ENCODE peak calls at places on chromosome 18, in nine cellular contexts. One of them, this sample, is unnamed.

GRCh38 chr18:58314284-58314683 is 270.3 kb downstream of the NEDD4L start:
- DNase-seq in AG04450: peak
- DNase-seq in right atrium auricular region: peak
- DNase-seq in activated naive CD4-positive, alpha-beta T cell treated with anti-CD3 and anti-CD28 coated beads, Interleukin-2, amount 50 U/mL, for 72 hours: no peak
- DNase-seq in stimulated activated CD4-positive, alpha-beta T cell treated with anti-CD3 and anti-CD28 coated beads, Interleukin-1b, Interleukin-23, amount 100 ng/mL, for 24 hours: no peak
- DNase-seq in fibroblast of mammary gland: peak
- DNase-seq in pancreas: no peak
- DNase-seq in T-helper 1 cell: no peak
- DNase-seq in lower leg skin: no peak
- DNase-seq in this sample: peak

GRCh38 chr18:2889761-2890192 is 43.0 kb downstream of the EMILIN2 start:
- DNase-seq in AG04450: no peak
- DNase-seq in stimulated activated CD4-positive, alpha-beta T cell treated with anti-CD3 and anti-CD28 coated beads, Interleukin-1b, Interleukin-23, amount 100 ng/mL, for 24 hours: no peak
- DNase-seq in pancreas: no peak
- DNase-seq in lower leg skin: peak
- DNase-seq in activated naive CD4-positive, alpha-beta T cell treated with anti-CD3 and anti-CD28 coated beads, Interleukin-2, amount 50 U/mL, for 72 hours: no peak
- DNase-seq in T-helper 1 cell: peak
- DNase-seq in fibroblast of mammary gland: no peak
- DNase-seq in right atrium auricular region: no peak
- DNase-seq in this sample: no peak

GRCh38 chr18:58473071-58473470 is 155.8 kb downstream of the ALPK2 start:
- DNase-seq in right atrium auricular region: no peak
- DNase-seq in AG04450: no peak
- DNase-seq in pancreas: no peak
- DNase-seq in activated naive CD4-positive, alpha-beta T cell treated with anti-CD3 and anti-CD28 coated beads, Interleukin-2, amount 50 U/mL, for 72 hours: no peak
- DNase-seq in lower leg skin: no peak
- DNase-seq in T-helper 1 cell: no peak
- DNase-seq in fibroblast of mammary gland: no peak
- DNase-seq in stimulated activated CD4-positive, alpha-beta T cell treated with anti-CD3 and anti-CD28 coated beads, Interleukin-1b, Interleukin-23, amount 100 ng/mL, for 24 hours: no peak
- DNase-seq in this sample: no peak

GRCh38 chr18:24672165-24672950 is 211.9 kb downstream of the HRH4 start:
- DNase-seq in right atrium auricular region: no peak
- DNase-seq in lower leg skin: no peak
- DNase-seq in T-helper 1 cell: no peak
- DNase-seq in activated naive CD4-positive, alpha-beta T cell treated with anti-CD3 and anti-CD28 coated beads, Interleukin-2, amount 50 U/mL, for 72 hours: no peak
- DNase-seq in AG04450: no peak
- DNase-seq in pancreas: no peak
- DNase-seq in fibroblast of mammary gland: no peak
- DNase-seq in stimulated activated CD4-positive, alpha-beta T cell treated with anti-CD3 and anti-CD28 coated beads, Interleukin-1b, Interleukin-23, amount 100 ng/mL, for 24 hours: no peak
- DNase-seq in this sample: no peak

GRCh38 chr18:32851936-32852335 is 79.1 kb upstream of the KLHL14 start:
- DNase-seq in stimulated activated CD4-positive, alpha-beta T cell treated with anti-CD3 and anti-CD28 coated beads, Interleukin-1b, Interleukin-23, amount 100 ng/mL, for 24 hours: no peak
- DNase-seq in lower leg skin: no peak
- DNase-seq in AG04450: no peak
- DNase-seq in T-helper 1 cell: no peak
- DNase-seq in right atrium auricular region: no peak
- DNase-seq in pancreas: no peak
- DNase-seq in fibroblast of mammary gland: peak
- DNase-seq in activated naive CD4-positive, alpha-beta T cell treated with anti-CD3 and anti-CD28 coated beads, Interleukin-2, amount 50 U/mL, for 72 hours: no peak
- DNase-seq in this sample: no peak

GRCh38 chr18:41624461-41624860 is 330.6 kb upstream of the PIK3C3 start:
- DNase-seq in T-helper 1 cell: no peak
- DNase-seq in fibroblast of mammary gland: no peak
- DNase-seq in right atrium auricular region: no peak
- DNase-seq in stimulated activated CD4-positive, alpha-beta T cell treated with anti-CD3 and anti-CD28 coated beads, Interleukin-1b, Interleukin-23, amount 100 ng/mL, for 24 hours: no peak
- DNase-seq in AG04450: no peak
- DNase-seq in lower leg skin: no peak
- DNase-seq in activated naive CD4-positive, alpha-beta T cell treated with anti-CD3 and anti-CD28 coated beads, Interleukin-2, amount 50 U/mL, for 72 hours: no peak
- DNase-seq in pancreas: no peak
- DNase-seq in this sample: no peak

GRCh38 chr18:28594034-28594433 is 417.1 kb upstream of the CDH2 start:
- DNase-seq in pancreas: no peak
- DNase-seq in lower leg skin: no peak
- DNase-seq in stimulated activated CD4-positive, alpha-beta T cell treated with anti-CD3 and anti-CD28 coated beads, Interleukin-1b, Interleukin-23, amount 100 ng/mL, for 24 hours: no peak
- DNase-seq in activated naive CD4-positive, alpha-beta T cell treated with anti-CD3 and anti-CD28 coated beads, Interleukin-2, amount 50 U/mL, for 72 hours: no peak
- DNase-seq in T-helper 1 cell: no peak
- DNase-seq in AG04450: no peak
- DNase-seq in right atrium auricular region: no peak
- DNase-seq in fibroblast of mammary gland: peak
- DNase-seq in this sample: no peak

GRCh38 chr18:51150430-51150746 is 47.1 kb downstream of the MEX3C start:
- DNase-seq in right atrium auricular region: no peak
- DNase-seq in T-helper 1 cell: no peak
- DNase-seq in pancreas: no peak
- DNase-seq in activated naive CD4-positive, alpha-beta T cell treated with anti-CD3 and anti-CD28 coated beads, Interleukin-2, amount 50 U/mL, for 72 hours: no peak
- DNase-seq in AG04450: no peak
- DNase-seq in fibroblast of mammary gland: no peak
- DNase-seq in stimulated activated CD4-positive, alpha-beta T cell treated with anti-CD3 and anti-CD28 coated beads, Interleukin-1b, Interleukin-23, amount 100 ng/mL, for 24 hours: no peak
- DNase-seq in lower leg skin: peak
- DNase-seq in this sample: no peak

GRCh38 chr18:61651880-61652268 is 240.9 kb downstream of the RNF152 start:
- DNase-seq in pancreas: no peak
- DNase-seq in right atrium auricular region: no peak
- DNase-seq in lower leg skin: no peak
- DNase-seq in AG04450: no peak
- DNase-seq in stimulated activated CD4-positive, alpha-beta T cell treated with anti-CD3 and anti-CD28 coated beads, Interleukin-1b, Interleukin-23, amount 100 ng/mL, for 24 hours: no peak
- DNase-seq in T-helper 1 cell: no peak
- DNase-seq in activated naive CD4-positive, alpha-beta T cell treated with anti-CD3 and anti-CD28 coated beads, Interleukin-2, amount 50 U/mL, for 72 hours: no peak
- DNase-seq in fibroblast of mammary gland: no peak
- DNase-seq in this sample: no peak

GRCh38 chr18:74590606-74591005 is 7.1 kb upstream of the ZNF407 start:
- DNase-seq in lower leg skin: no peak
- DNase-seq in AG04450: no peak
- DNase-seq in activated naive CD4-positive, alpha-beta T cell treated with anti-CD3 and anti-CD28 coated beads, Interleukin-2, amount 50 U/mL, for 72 hours: no peak
- DNase-seq in T-helper 1 cell: no peak
- DNase-seq in right atrium auricular region: no peak
- DNase-seq in pancreas: no peak
- DNase-seq in fibroblast of mammary gland: no peak
- DNase-seq in stimulated activated CD4-positive, alpha-beta T cell treated with anti-CD3 and anti-CD28 coated beads, Interleukin-1b, Interleukin-23, amount 100 ng/mL, for 24 hours: no peak
- DNase-seq in this sample: no peak

GRCh38 chr18:45730832-45731545 is 7.0 kb downstream of the SLC14A1 start:
- DNase-seq in AG04450: peak
- DNase-seq in activated naive CD4-positive, alpha-beta T cell treated with anti-CD3 and anti-CD28 coated beads, Interleukin-2, amount 50 U/mL, for 72 hours: no peak
- DNase-seq in lower leg skin: no peak
- DNase-seq in stimulated activated CD4-positive, alpha-beta T cell treated with anti-CD3 and anti-CD28 coated beads, Interleukin-1b, Interleukin-23, amount 100 ng/mL, for 24 hours: no peak
- DNase-seq in pancreas: no peak
- DNase-seq in T-helper 1 cell: no peak
- DNase-seq in right atrium auricular region: no peak
- DNase-seq in fibroblast of mammary gland: peak
- DNase-seq in this sample: no peak

GRCh38 chr18:36298113-36298701 is 694 bp downstream of the FHOD3 start:
- DNase-seq in AG04450: no peak
- DNase-seq in pancreas: peak
- DNase-seq in fibroblast of mammary gland: no peak
- DNase-seq in activated naive CD4-positive, alpha-beta T cell treated with anti-CD3 and anti-CD28 coated beads, Interleukin-2, amount 50 U/mL, for 72 hours: no peak
- DNase-seq in right atrium auricular region: no peak
- DNase-seq in lower leg skin: no peak
- DNase-seq in T-helper 1 cell: no peak
- DNase-seq in stimulated activated CD4-positive, alpha-beta T cell treated with anti-CD3 and anti-CD28 coated beads, Interleukin-1b, Interleukin-23, amount 100 ng/mL, for 24 hours: no peak
- DNase-seq in this sample: no peak

GRCh38 chr18:54958711-54959625 is at the start of gene CCDC68:
- DNase-seq in lower leg skin: no peak
- DNase-seq in AG04450: no peak
- DNase-seq in T-helper 1 cell: no peak
- DNase-seq in stimulated activated CD4-positive, alpha-beta T cell treated with anti-CD3 and anti-CD28 coated beads, Interleukin-1b, Interleukin-23, amount 100 ng/mL, for 24 hours: no peak
- DNase-seq in right atrium auricular region: no peak
- DNase-seq in pancreas: peak
- DNase-seq in fibroblast of mammary gland: no peak
- DNase-seq in activated naive CD4-positive, alpha-beta T cell treated with anti-CD3 and anti-CD28 coated beads, Interleukin-2, amount 50 U/mL, for 72 hours: no peak
- DNase-seq in this sample: no peak

GRCh38 chr18:2573408-2573807 is 2.1 kb downstream of the NDC80 start:
- DNase-seq in AG04450: no peak
- DNase-seq in activated naive CD4-positive, alpha-beta T cell treated with anti-CD3 and anti-CD28 coated beads, Interleukin-2, amount 50 U/mL, for 72 hours: no peak
- DNase-seq in stimulated activated CD4-positive, alpha-beta T cell treated with anti-CD3 and anti-CD28 coated beads, Interleukin-1b, Interleukin-23, amount 100 ng/mL, for 24 hours: no peak
- DNase-seq in right atrium auricular region: no peak
- DNase-seq in lower leg skin: no peak
- DNase-seq in pancreas: no peak
- DNase-seq in fibroblast of mammary gland: no peak
- DNase-seq in T-helper 1 cell: no peak
- DNase-seq in this sample: no peak

GRCh38 chr18:57921708-57922107 is 118.6 kb upstream of the ATP8B1 start:
- DNase-seq in AG04450: no peak
- DNase-seq in T-helper 1 cell: peak
- DNase-seq in pancreas: no peak
- DNase-seq in activated naive CD4-positive, alpha-beta T cell treated with anti-CD3 and anti-CD28 coated beads, Interleukin-2, amount 50 U/mL, for 72 hours: no peak
- DNase-seq in right atrium auricular region: no peak
- DNase-seq in stimulated activated CD4-positive, alpha-beta T cell treated with anti-CD3 and anti-CD28 coated beads, Interleukin-1b, Interleukin-23, amount 100 ng/mL, for 24 hours: no peak
- DNase-seq in lower leg skin: no peak
- DNase-seq in fibroblast of mammary gland: peak
- DNase-seq in this sample: no peak

GRCh38 chr18:32157580-32157979 is 32.3 kb upstream of the MEP1B start:
- DNase-seq in stimulated activated CD4-positive, alpha-beta T cell treated with anti-CD3 and anti-CD28 coated beads, Interleukin-1b, Interleukin-23, amount 100 ng/mL, for 24 hours: no peak
- DNase-seq in pancreas: no peak
- DNase-seq in fibroblast of mammary gland: no peak
- DNase-seq in right atrium auricular region: no peak
- DNase-seq in AG04450: no peak
- DNase-seq in T-helper 1 cell: no peak
- DNase-seq in activated naive CD4-positive, alpha-beta T cell treated with anti-CD3 and anti-CD28 coated beads, Interleukin-2, amount 50 U/mL, for 72 hours: no peak
- DNase-seq in lower leg skin: no peak
- DNase-seq in this sample: no peak

GRCh38 chr18:79850731-79851130 is 53.0 kb downstream of the KCNG2 start:
- DNase-seq in pancreas: no peak
- DNase-seq in fibroblast of mammary gland: no peak
- DNase-seq in AG04450: no peak
- DNase-seq in lower leg skin: peak
- DNase-seq in activated naive CD4-positive, alpha-beta T cell treated with anti-CD3 and anti-CD28 coated beads, Interleukin-2, amount 50 U/mL, for 72 hours: no peak
- DNase-seq in right atrium auricular region: no peak
- DNase-seq in T-helper 1 cell: no peak
- DNase-seq in stimulated activated CD4-positive, alpha-beta T cell treated with anti-CD3 and anti-CD28 coated beads, Interleukin-1b, Interleukin-23, amount 100 ng/mL, for 24 hours: no peak
- DNase-seq in this sample: no peak

GRCh38 chr18:50586710-50587109 is 26.8 kb downstream of the MAPK4 start:
- DNase-seq in AG04450: no peak
- DNase-seq in stimulated activated CD4-positive, alpha-beta T cell treated with anti-CD3 and anti-CD28 coated beads, Interleukin-1b, Interleukin-23, amount 100 ng/mL, for 24 hours: no peak
- DNase-seq in pancreas: no peak
- DNase-seq in lower leg skin: no peak
- DNase-seq in T-helper 1 cell: no peak
- DNase-seq in activated naive CD4-positive, alpha-beta T cell treated with anti-CD3 and anti-CD28 coated beads, Interleukin-2, amount 50 U/mL, for 72 hours: no peak
- DNase-seq in right atrium auricular region: no peak
- DNase-seq in fibroblast of mammary gland: no peak
- DNase-seq in this sample: no peak

GRCh38 chr18:33583901-33584300 is 5.9 kb downstream of the ASXL3 start:
- DNase-seq in lower leg skin: no peak
- DNase-seq in stimulated activated CD4-positive, alpha-beta T cell treated with anti-CD3 and anti-CD28 coated beads, Interleukin-1b, Interleukin-23, amount 100 ng/mL, for 24 hours: no peak
- DNase-seq in pancreas: no peak
- DNase-seq in right atrium auricular region: no peak
- DNase-seq in fibroblast of mammary gland: no peak
- DNase-seq in T-helper 1 cell: no peak
- DNase-seq in activated naive CD4-positive, alpha-beta T cell treated with anti-CD3 and anti-CD28 coated beads, Interleukin-2, amount 50 U/mL, for 72 hours: no peak
- DNase-seq in AG04450: no peak
- DNase-seq in this sample: no peak

GRCh38 chr18:627211-627610 is 30.2 kb upstream of the TYMS start:
- DNase-seq in lower leg skin: no peak
- DNase-seq in T-helper 1 cell: no peak
- DNase-seq in stimulated activated CD4-positive, alpha-beta T cell treated with anti-CD3 and anti-CD28 coated beads, Interleukin-1b, Interleukin-23, amount 100 ng/mL, for 24 hours: no peak
- DNase-seq in right atrium auricular region: no peak
- DNase-seq in activated naive CD4-positive, alpha-beta T cell treated with anti-CD3 and anti-CD28 coated beads, Interleukin-2, amount 50 U/mL, for 72 hours: no peak
- DNase-seq in pancreas: no peak
- DNase-seq in fibroblast of mammary gland: peak
- DNase-seq in AG04450: no peak
- DNase-seq in this sample: no peak

GRCh38 chr18:63559567-63560491 is 17.7 kb downstream of the SERPINB12 start:
- DNase-seq in fibroblast of mammary gland: no peak
- DNase-seq in activated naive CD4-positive, alpha-beta T cell treated with anti-CD3 and anti-CD28 coated beads, Interleukin-2, amount 50 U/mL, for 72 hours: no peak
- DNase-seq in pancreas: no peak
- DNase-seq in right atrium auricular region: no peak
- DNase-seq in stimulated activated CD4-positive, alpha-beta T cell treated with anti-CD3 and anti-CD28 coated beads, Interleukin-1b, Interleukin-23, amount 100 ng/mL, for 24 hours: no peak
- DNase-seq in lower leg skin: no peak
- DNase-seq in AG04450: no peak
- DNase-seq in T-helper 1 cell: no peak
- DNase-seq in this sample: no peak

GRCh38 chr18:76803814-76804213 is 18.5 kb upstream of the ZNF236 start:
- DNase-seq in right atrium auricular region: peak
- DNase-seq in AG04450: no peak
- DNase-seq in lower leg skin: peak
- DNase-seq in fibroblast of mammary gland: peak
- DNase-seq in stimulated activated CD4-positive, alpha-beta T cell treated with anti-CD3 and anti-CD28 coated beads, Interleukin-1b, Interleukin-23, amount 100 ng/mL, for 24 hours: peak
- DNase-seq in activated naive CD4-positive, alpha-beta T cell treated with anti-CD3 and anti-CD28 coated beads, Interleukin-2, amount 50 U/mL, for 72 hours: peak
- DNase-seq in pancreas: no peak
- DNase-seq in T-helper 1 cell: peak
- DNase-seq in this sample: no peak

GRCh38 chr18:55934801-55935200 is 346.8 kb upstream of the TCF4 start:
- DNase-seq in pancreas: no peak
- DNase-seq in T-helper 1 cell: no peak
- DNase-seq in activated naive CD4-positive, alpha-beta T cell treated with anti-CD3 and anti-CD28 coated beads, Interleukin-2, amount 50 U/mL, for 72 hours: no peak
- DNase-seq in fibroblast of mammary gland: no peak
- DNase-seq in right atrium auricular region: no peak
- DNase-seq in AG04450: no peak
- DNase-seq in stimulated activated CD4-positive, alpha-beta T cell treated with anti-CD3 and anti-CD28 coated beads, Interleukin-1b, Interleukin-23, amount 100 ng/mL, for 24 hours: no peak
- DNase-seq in lower leg skin: no peak
- DNase-seq in this sample: no peak

GRCh38 chr18:3297025-3297984 is 35.4 kb downstream of the MYL12B start:
- DNase-seq in fibroblast of mammary gland: peak
- DNase-seq in T-helper 1 cell: peak
- DNase-seq in stimulated activated CD4-positive, alpha-beta T cell treated with anti-CD3 and anti-CD28 coated beads, Interleukin-1b, Interleukin-23, amount 100 ng/mL, for 24 hours: peak
- DNase-seq in right atrium auricular region: peak
- DNase-seq in AG04450: peak
- DNase-seq in pancreas: peak
- DNase-seq in activated naive CD4-positive, alpha-beta T cell treated with anti-CD3 and anti-CD28 coated beads, Interleukin-2, amount 50 U/mL, for 72 hours: peak
- DNase-seq in lower leg skin: peak
- DNase-seq in this sample: peak

This sample was measured in GOT3.